ENCODE peak calls at places on chromosomes 4 and X, in seven cellular contexts. One of them, this sample, is unnamed.

GRCh38 chr4:76251448-76252270 is at the start of gene FAM47E:
- DNase-seq in IMR-90: peak
- DNase-seq in SW 1271: no peak
- DNase-seq in mucosa of gallbladder: peak
- DNase-seq in fibroblast of mammary gland: peak
- DNase-seq in pancreas: peak
- DNase-seq in MCF 10A: peak
- DNase-seq in this sample: peak

GRCh38 chr4:142567620-142568451 is 278.3 kb downstream of the INPP4B start:
- DNase-seq in SW 1271: no peak
- DNase-seq in pancreas: no peak
- DNase-seq in MCF 10A: no peak
- DNase-seq in fibroblast of mammary gland: peak
- DNase-seq in mucosa of gallbladder: peak
- DNase-seq in IMR-90: peak
- DNase-seq in this sample: no peak

GRCh38 chrX:150607200-150607599 is 38.8 kb downstream of the MTM1 start:
- DNase-seq in pancreas: no peak
- DNase-seq in IMR-90: no peak
- DNase-seq in mucosa of gallbladder: no peak
- DNase-seq in fibroblast of mammary gland: no peak
- DNase-seq in SW 1271: no peak
- DNase-seq in MCF 10A: no peak
- DNase-seq in this sample: no peak

GRCh38 chr4:82500830-82501229 is 61.0 kb downstream of the TMEM150C start:
- DNase-seq in pancreas: no peak
- DNase-seq in SW 1271: no peak
- DNase-seq in MCF 10A: no peak
- DNase-seq in fibroblast of mammary gland: no peak
- DNase-seq in IMR-90: no peak
- DNase-seq in mucosa of gallbladder: no peak
- DNase-seq in this sample: no peak

GRCh38 chrX:53316860-53317237 is 35.5 kb upstream of the IQSEC2 start:
- DNase-seq in mucosa of gallbladder: no peak
- DNase-seq in fibroblast of mammary gland: no peak
- DNase-seq in MCF 10A: no peak
- DNase-seq in SW 1271: no peak
- DNase-seq in IMR-90: no peak
- DNase-seq in pancreas: no peak
- DNase-seq in this sample: no peak

GRCh38 chrX:48676893-48677270 is 6.7 kb upstream of the WAS start:
- DNase-seq in fibroblast of mammary gland: no peak
- DNase-seq in pancreas: no peak
- DNase-seq in IMR-90: no peak
- DNase-seq in SW 1271: no peak
- DNase-seq in MCF 10A: no peak
- DNase-seq in mucosa of gallbladder: no peak
- DNase-seq in this sample: no peak

GRCh38 chr4:187069398-187069797 is 345.7 kb upstream of the FAT1 start:
- DNase-seq in pancreas: no peak
- DNase-seq in SW 1271: no peak
- DNase-seq in mucosa of gallbladder: no peak
- DNase-seq in MCF 10A: no peak
- DNase-seq in IMR-90: no peak
- DNase-seq in fibroblast of mammary gland: peak
- DNase-seq in this sample: no peak

GRCh38 chr4:4507923-4508322 is 33.9 kb downstream of the STX18 start:
- DNase-seq in mucosa of gallbladder: no peak
- DNase-seq in fibroblast of mammary gland: no peak
- DNase-seq in SW 1271: no peak
- DNase-seq in pancreas: no peak
- DNase-seq in IMR-90: no peak
- DNase-seq in MCF 10A: peak
- DNase-seq in this sample: no peak

GRCh38 chrX:103446665-103447302 is 70.4 kb downstream of the BEX3 start:
- DNase-seq in SW 1271: no peak
- DNase-seq in pancreas: no peak
- DNase-seq in IMR-90: peak
- DNase-seq in fibroblast of mammary gland: no peak
- DNase-seq in MCF 10A: peak
- DNase-seq in mucosa of gallbladder: no peak
- DNase-seq in this sample: no peak

GRCh38 chrX:153587342-153587741 is 11.6 kb downstream of the CCNQ start:
- DNase-seq in mucosa of gallbladder: no peak
- DNase-seq in pancreas: no peak
- DNase-seq in SW 1271: no peak
- DNase-seq in MCF 10A: no peak
- DNase-seq in fibroblast of mammary gland: no peak
- DNase-seq in IMR-90: no peak
- DNase-seq in this sample: no peak

GRCh38 chr4:119100640-119101039 is 35.0 kb upstream of the MYOZ2 start:
- DNase-seq in pancreas: no peak
- DNase-seq in MCF 10A: no peak
- DNase-seq in SW 1271: no peak
- DNase-seq in fibroblast of mammary gland: no peak
- DNase-seq in IMR-90: no peak
- DNase-seq in mucosa of gallbladder: no peak
- DNase-seq in this sample: no peak

GRCh38 chr4:67881226-67881625 is 2.6 kb downstream of the TMPRSS11D start:
- DNase-seq in pancreas: no peak
- DNase-seq in fibroblast of mammary gland: no peak
- DNase-seq in IMR-90: no peak
- DNase-seq in mucosa of gallbladder: no peak
- DNase-seq in SW 1271: no peak
- DNase-seq in MCF 10A: no peak
- DNase-seq in this sample: no peak

GRCh38 chr4:186169333-186169941 is 21.9 kb upstream of the CYP4V2 start:
- DNase-seq in pancreas: no peak
- DNase-seq in IMR-90: no peak
- DNase-seq in MCF 10A: no peak
- DNase-seq in fibroblast of mammary gland: no peak
- DNase-seq in mucosa of gallbladder: no peak
- DNase-seq in SW 1271: no peak
- DNase-seq in this sample: no peak

GRCh38 chrX:15127010-15127409 is 142.9 kb downstream of the ASB9 start:
- DNase-seq in mucosa of gallbladder: no peak
- DNase-seq in SW 1271: no peak
- DNase-seq in MCF 10A: peak
- DNase-seq in fibroblast of mammary gland: no peak
- DNase-seq in IMR-90: no peak
- DNase-seq in pancreas: no peak
- DNase-seq in this sample: no peak

GRCh38 chr4:168654206-168655174 is 157.6 kb downstream of the PALLD start:
- DNase-seq in mucosa of gallbladder: no peak
- DNase-seq in MCF 10A: peak
- DNase-seq in pancreas: no peak
- DNase-seq in SW 1271: no peak
- DNase-seq in fibroblast of mammary gland: no peak
- DNase-seq in IMR-90: no peak
- DNase-seq in this sample: no peak

GRCh38 chr4:180330521-180330920 is 1912.7 kb upstream of the TENM3 start:
- DNase-seq in MCF 10A: no peak
- DNase-seq in SW 1271: no peak
- DNase-seq in fibroblast of mammary gland: no peak
- DNase-seq in IMR-90: peak
- DNase-seq in pancreas: no peak
- DNase-seq in mucosa of gallbladder: no peak
- DNase-seq in this sample: no peak

GRCh38 chrX:40230646-40231045 is 132.9 kb upstream of the BCOR start:
- DNase-seq in pancreas: no peak
- DNase-seq in mucosa of gallbladder: no peak
- DNase-seq in fibroblast of mammary gland: no peak
- DNase-seq in IMR-90: no peak
- DNase-seq in MCF 10A: no peak
- DNase-seq in SW 1271: no peak
- DNase-seq in this sample: no peak